ENCODE peak calls at places on chromosome 22, in seven cellular contexts. One of them, this sample, is unnamed.

GRCh38 chr22:18925368-18926064 is 10.6 kb downstream of the PRODH start:
- DNase-seq in immature natural killer cell: no peak
- DNase-seq in NAMALWA: no peak
- DNase-seq in nucleus accumbens: no peak
- DNase-seq in T1000: no peak
- DNase-seq in HS-27A: no peak
- DNase-seq in right lobe of liver: no peak
- DNase-seq in this sample: no peak

GRCh38 chr22:34765115-34765514 is 300.8 kb upstream of the ISX start:
- DNase-seq in right lobe of liver: no peak
- DNase-seq in HS-27A: no peak
- DNase-seq in immature natural killer cell: no peak
- DNase-seq in T1000: no peak
- DNase-seq in NAMALWA: no peak
- DNase-seq in nucleus accumbens: no peak
- DNase-seq in this sample: no peak

GRCh38 chr22:28882545-28882877 is 861 bp upstream of the ZNRF3 start:
- DNase-seq in HS-27A: no peak
- DNase-seq in nucleus accumbens: no peak
- DNase-seq in NAMALWA: peak
- DNase-seq in right lobe of liver: no peak
- DNase-seq in immature natural killer cell: no peak
- DNase-seq in T1000: no peak
- DNase-seq in this sample: no peak

GRCh38 chr22:36454916-36455570 is 26.4 kb downstream of the TXN2 start:
- DNase-seq in NAMALWA: peak
- DNase-seq in HS-27A: no peak
- DNase-seq in right lobe of liver: peak
- DNase-seq in immature natural killer cell: peak
- DNase-seq in nucleus accumbens: peak
- DNase-seq in T1000: peak
- DNase-seq in this sample: peak

GRCh38 chr22:25623310-25623734 is 58.8 kb downstream of the GRK3 start:
- DNase-seq in immature natural killer cell: no peak
- DNase-seq in nucleus accumbens: no peak
- DNase-seq in T1000: no peak
- DNase-seq in HS-27A: no peak
- DNase-seq in right lobe of liver: no peak
- DNase-seq in NAMALWA: no peak
- DNase-seq in this sample: no peak

GRCh38 chr22:44172370-44173108 is 8.2 kb upstream of the PARVG start:
- DNase-seq in immature natural killer cell: no peak
- DNase-seq in HS-27A: no peak
- DNase-seq in T1000: no peak
- DNase-seq in NAMALWA: no peak
- DNase-seq in right lobe of liver: no peak
- DNase-seq in nucleus accumbens: peak
- DNase-seq in this sample: peak

GRCh38 chr22:31616315-31616980 is 45.6 kb downstream of the PISD start:
- DNase-seq in NAMALWA: peak
- DNase-seq in right lobe of liver: no peak
- DNase-seq in immature natural killer cell: no peak
- DNase-seq in T1000: no peak
- DNase-seq in HS-27A: no peak
- DNase-seq in nucleus accumbens: no peak
- DNase-seq in this sample: no peak

GRCh38 chr22:44618400-44618799 is 83.6 kb upstream of the PRR5 start:
- DNase-seq in nucleus accumbens: no peak
- DNase-seq in T1000: no peak
- DNase-seq in NAMALWA: no peak
- DNase-seq in right lobe of liver: no peak
- DNase-seq in immature natural killer cell: no peak
- DNase-seq in HS-27A: no peak
- DNase-seq in this sample: no peak

GRCh38 chr22:24138649-24139420 is 42.5 kb upstream of the SUSD2 start:
- DNase-seq in HS-27A: no peak
- DNase-seq in NAMALWA: no peak
- DNase-seq in nucleus accumbens: no peak
- DNase-seq in immature natural killer cell: no peak
- DNase-seq in T1000: no peak
- DNase-seq in right lobe of liver: no peak
- DNase-seq in this sample: no peak

GRCh38 chr22:20905415-20906386 is 11.5 kb upstream of the CRKL start:
- DNase-seq in right lobe of liver: peak
- DNase-seq in HS-27A: no peak
- DNase-seq in nucleus accumbens: no peak
- DNase-seq in T1000: no peak
- DNase-seq in NAMALWA: no peak
- DNase-seq in immature natural killer cell: no peak
- DNase-seq in this sample: no peak

GRCh38 chr22:30160926-30161546 is 80.8 kb downstream of the HORMAD2 start:
- DNase-seq in right lobe of liver: no peak
- DNase-seq in immature natural killer cell: no peak
- DNase-seq in NAMALWA: no peak
- DNase-seq in HS-27A: no peak
- DNase-seq in T1000: no peak
- DNase-seq in nucleus accumbens: no peak
- DNase-seq in this sample: no peak

GRCh38 chr22:45626198-45626651 is 45.4 kb upstream of the ATXN10 start:
- DNase-seq in NAMALWA: no peak
- DNase-seq in HS-27A: no peak
- DNase-seq in T1000: no peak
- DNase-seq in immature natural killer cell: no peak
- DNase-seq in nucleus accumbens: no peak
- DNase-seq in right lobe of liver: no peak
- DNase-seq in this sample: no peak

GRCh38 chr22:33325232-33326004 is 267.2 kb upstream of the SYN3 start:
- DNase-seq in immature natural killer cell: no peak
- DNase-seq in HS-27A: no peak
- DNase-seq in nucleus accumbens: no peak
- DNase-seq in NAMALWA: peak
- DNase-seq in T1000: no peak
- DNase-seq in right lobe of liver: no peak
- DNase-seq in this sample: no peak

GRCh38 chr22:48423481-48423901 is 1404.2 kb downstream of the BRD1 start:
- DNase-seq in HS-27A: no peak
- DNase-seq in T1000: no peak
- DNase-seq in NAMALWA: no peak
- DNase-seq in right lobe of liver: no peak
- DNase-seq in immature natural killer cell: no peak
- DNase-seq in nucleus accumbens: no peak
- DNase-seq in this sample: peak

GRCh38 chr22:30824711-30825110 is 130.0 kb downstream of the OSBP2 start:
- DNase-seq in right lobe of liver: no peak
- DNase-seq in HS-27A: no peak
- DNase-seq in immature natural killer cell: no peak
- DNase-seq in T1000: no peak
- DNase-seq in NAMALWA: no peak
- DNase-seq in nucleus accumbens: no peak
- DNase-seq in this sample: no peak

GRCh38 chr22:49136816-49137180 is 690.9 kb downstream of the BRD1 start:
- DNase-seq in immature natural killer cell: no peak
- DNase-seq in HS-27A: no peak
- DNase-seq in right lobe of liver: no peak
- DNase-seq in NAMALWA: no peak
- DNase-seq in T1000: no peak
- DNase-seq in nucleus accumbens: no peak
- DNase-seq in this sample: no peak

GRCh38 chr22:36343070-36343719 is 44.6 kb downstream of the MYH9 start:
- DNase-seq in nucleus accumbens: no peak
- DNase-seq in immature natural killer cell: no peak
- DNase-seq in T1000: no peak
- DNase-seq in right lobe of liver: no peak
- DNase-seq in HS-27A: no peak
- DNase-seq in NAMALWA: no peak
- DNase-seq in this sample: no peak

GRCh38 chr22:24315367-24315781 is 44.7 kb downstream of the SPECC1L start:
- DNase-seq in immature natural killer cell: no peak
- DNase-seq in NAMALWA: no peak
- DNase-seq in nucleus accumbens: no peak
- DNase-seq in right lobe of liver: no peak
- DNase-seq in HS-27A: no peak
- DNase-seq in T1000: no peak
- DNase-seq in this sample: no peak

This sample was measured in caudate nucleus.